ENCODE peak calls at places on chromosomes 2 and 18, in seven cellular contexts. R, H, G, U, W, Z and M are unnamed samples.
A peak's percentile ranks its signal among the peaks of the same experiment; 100 is the strongest.

GRCh38 chr2:6337123-6337830 is 528.4 kb downstream of the CMPK2 start:
- DNase-seq in Z (no peak), U (no peak), H (no peak), R (no peak), G (no peak), W (no peak), M (no peak)

GRCh38 chr2:3483227-3483985 is 35.9 kb downstream of the ADI1 start:
- DNase-seq in R (no peak), G (peak; percentile 83), H (no peak), U (no peak), W (peak; percentile 61), Z (no peak), M (peak; percentile 35)

GRCh38 chr18:3603460-3604259 is 153.7 kb downstream of the TGIF1 start:
- DNase-seq in U (no peak), Z (peak; percentile 24), W (no peak), H (no peak), G (no peak), R (peak; percentile 92), M (peak; percentile 97)

GRCh38 chr2:216936954-216937357 is 77.1 kb upstream of the TNP1 start:
- DNase-seq in G (no peak), H (no peak), W (no peak), R (no peak), Z (peak; percentile 27), U (no peak), M (peak; percentile 10)

GRCh38 chr2:144456680-144457079 is 63.2 kb downstream of the ZEB2 start:
- DNase-seq in R (peak; percentile 81), U (no peak), W (no peak), Z (peak; percentile 44), G (no peak), H (no peak), M (peak; percentile 76)

GRCh38 chr18:37457337-37457736 is 108.3 kb downstream of the CELF4 start:
- DNase-seq in Z (no peak), U (no peak), W (no peak), R (no peak), G (no peak), H (no peak), M (no peak)

GRCh38 chr2:11850082-11850481 is 103.7 kb downstream of the LPIN1 start:
- DNase-seq in H (no peak), Z (no peak), U (no peak), R (no peak), G (no peak), W (peak; percentile 80), M (no peak)

GRCh38 chr2:36831185-36831584 is 134.7 kb downstream of the VIT start:
- DNase-seq in U (no peak), G (no peak), Z (no peak), H (no peak), R (no peak), W (no peak), M (no peak)

GRCh38 chr2:33411765-33412164 is 64.7 kb upstream of the RASGRP3 start:
- DNase-seq in W (no peak), Z (no peak), U (no peak), H (no peak), R (no peak), G (no peak), M (peak; percentile 9)

GRCh38 chr2:191656792-191657191 is 21.1 kb upstream of the NABP1 start:
- DNase-seq in G (no peak), R (no peak), W (no peak), U (no peak), H (no peak), Z (no peak), M (no peak)

GRCh38 chr2:44277541-44277940 is 2.3 kb downstream of the SLC3A1 start:
- DNase-seq in G (no peak), W (no peak), U (no peak), R (no peak), Z (no peak), H (no peak), M (no peak)

GRCh38 chr18:46632401-46633089 is 24.5 kb downstream of the LOXHD1 start:
- DNase-seq in Z (no peak), H (no peak), U (no peak), W (no peak), G (no peak), R (peak; percentile 98), M (peak; percentile 92)

GRCh38 chr2:238162516-238163441 is 4.0 kb downstream of the ERFE start:
- DNase-seq in H (no peak), Z (no peak), G (peak; percentile 92), R (no peak), W (no peak), U (no peak), M (no peak)

GRCh38 chr2:31467426-31467825 is 52.9 kb upstream of the XDH start:
- DNase-seq in U (no peak), Z (no peak), H (no peak), W (no peak), G (no peak), R (no peak), M (peak; percentile 59)

GRCh38 chr18:3411854-3412268 is 38.1 kb upstream of the TGIF1 start:
- DNase-seq in G (no peak), W (no peak), Z (no peak), R (no peak), H (no peak), U (no peak), M (no peak)

GRCh38 chr2:190972846-190973245 is 41.1 kb downstream of the STAT1 start:
- DNase-seq in U (no peak), R (no peak), Z (no peak), H (no peak), G (no peak), W (no peak), M (no peak)

GRCh38 chr2:6352906-6353515 is 512.7 kb downstream of the CMPK2 start:
- DNase-seq in H (no peak), U (no peak), W (peak; percentile 60), G (no peak), Z (no peak), R (peak; percentile 68), M (no peak)

GRCh38 chr18:54531402-54532065 is 59.5 kb upstream of the DYNAP start:
- DNase-seq in G (no peak), Z (no peak), H (no peak), U (no peak), R (peak; percentile 6), W (no peak), M (peak; percentile 80)

GRCh38 chr2:169828141-169828811 is 1.0 kb downstream of the UBR3 start:
- DNase-seq in W (peak; percentile 46), Z (peak; percentile 59), H (peak; percentile 20), G (no peak), R (peak; percentile 63), U (peak; percentile 22), M (peak; percentile 64)

GRCh38 chr2:197908940-197909339 is 104.5 kb downstream of the PLCL1 start:
- DNase-seq in R (no peak), W (no peak), H (no peak), U (no peak), G (no peak), Z (no peak), M (no peak)

GRCh38 chr18:67608171-67608570 is 91.7 kb upstream of the DSEL start:
- DNase-seq in R (no peak), G (no peak), H (no peak), U (no peak), W (no peak), Z (no peak), M (no peak)

GRCh38 chr2:66560683-66561082 is 125.8 kb downstream of the MEIS1 start:
- DNase-seq in U (no peak), W (no peak), G (no peak), H (no peak), Z (no peak), R (no peak), M (no peak)

GRCh38 chr2:232658217-232658785 is 24.9 kb downstream of the EFHD1 start:
- DNase-seq in Z (no peak), G (no peak), H (no peak), W (no peak), R (peak; percentile 43), U (no peak), M (peak; percentile 15)